ENCODE peak calls at places on chromosome 1, in seven cellular contexts. G is cardiac fibroblast, Y is endothelial cell, U is fibroblast of pulmonary artery, X is A549, H is left lung, V is fibroblast of the aortic adventitia. S is an unnamed sample.

GRCh38 chr1:213983589-213984386 is 4.0 kb upstream of the PROX1 start:
- DNase-seq in G (no peak), Y (no peak), U (no peak), X (no peak), H (no peak), V (no peak), S (no peak)

GRCh38 chr1:905071-905749 is 18.5 kb upstream of the SAMD11 start:
- DNase-seq in G (peak; percentile 22), Y (no peak), U (peak; percentile 24), X (no peak), H (peak; percentile 55), V (no peak), S (peak; percentile 72)

GRCh38 chr1:3312310-3312734 is 142.1 kb upstream of the ARHGEF16 start:
- DNase-seq in G (no peak), Y (no peak), U (no peak), X (no peak), H (no peak), V (no peak), S (no peak)

GRCh38 chr1:205450448-205450847 is 5.4 kb downstream of the BLACAT1 start:
- DNase-seq in G (no peak), Y (no peak), U (no peak), X (no peak), H (no peak), V (no peak), S (peak; percentile 47)

GRCh38 chr1:240407407-240407806 is 204.5 kb downstream of the GREM2 start:
- DNase-seq in G (no peak), Y (no peak), U (no peak), X (no peak), H (no peak), V (no peak), S (no peak)

GRCh38 chr1:183267646-183268431 is 81.8 kb downstream of the LAMC2 start:
- DNase-seq in G (peak; percentile 96), Y (no peak), U (peak; percentile 97), X (peak; percentile 13), H (no peak), V (peak; percentile 99), S (no peak)

GRCh38 chr1:194167956-194168355 is 981.5 kb upstream of the B3GALT2 start:
- DNase-seq in G (no peak), Y (no peak), U (peak; percentile 23), X (no peak), H (no peak), V (no peak), S (no peak)

GRCh38 chr1:211487672-211488208 is 4.2 kb downstream of the RD3 start:
- DNase-seq in G (no peak), Y (no peak), U (no peak), X (no peak), H (no peak), V (no peak), S (no peak)

GRCh38 chr1:187933562-187934419 is 1105.0 kb downstream of the PLA2G4A start:
- DNase-seq in G (no peak), Y (no peak), U (no peak), X (no peak), H (no peak), V (no peak), S (no peak)

GRCh38 chr1:100387209-100387608 is 34.9 kb downstream of the CDC14A start:
- DNase-seq in G (peak; percentile 57), Y (no peak), U (peak; percentile 57), X (no peak), H (no peak), V (peak; percentile 67), S (no peak)

GRCh38 chr1:221334082-221334481 is 407.8 kb downstream of the DUSP10 start:
- DNase-seq in G (no peak), Y (no peak), U (peak; percentile 63), X (no peak), H (no peak), V (peak; percentile 82), S (no peak)

GRCh38 chr1:116311756-116312691 is 61.0 kb upstream of the ATP1A1 start:
- DNase-seq in G (no peak), Y (no peak), U (no peak), X (no peak), H (peak; percentile 48), V (no peak), S (no peak)

GRCh38 chr1:161096015-161096414 is 2.1 kb upstream of the KLHDC9 start:
- DNase-seq in G (no peak), Y (no peak), U (no peak), X (no peak), H (no peak), V (no peak), S (no peak)

GRCh38 chr1:174426153-174426552 is 21.6 kb upstream of the GPR52 start:
- DNase-seq in G (no peak), Y (no peak), U (no peak), X (no peak), H (no peak), V (no peak), S (no peak)

GRCh38 chr1:15352122-15352957 is 57.3 kb upstream of the EFHD2 start:
- DNase-seq in G (peak; percentile 88), Y (no peak), U (peak; percentile 77), X (peak; percentile 96), H (no peak), V (peak; percentile 71), S (no peak)

DNA sequence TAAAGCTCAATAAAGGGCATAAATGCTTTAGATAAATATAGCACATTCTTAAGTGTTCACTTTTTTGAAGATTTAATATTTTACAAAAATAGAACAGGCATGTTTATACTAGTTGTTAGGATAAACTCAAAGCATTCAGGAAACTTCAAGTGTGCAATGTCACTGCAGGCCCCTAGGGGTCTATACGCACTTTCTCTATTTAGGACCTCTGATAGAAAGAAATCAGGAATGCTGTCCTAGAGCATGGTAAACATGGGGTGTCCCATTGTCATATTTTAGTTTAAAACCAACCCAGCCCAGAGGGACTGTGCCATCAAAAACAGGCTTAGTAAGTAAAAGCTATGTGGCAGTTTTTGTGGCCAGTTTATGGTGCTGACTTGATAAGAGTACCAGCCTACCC is 102.2 kb downstream of the BARHL2 start:
- DNase-seq in G (no peak), Y (no peak), U (no peak), X (no peak), H (no peak), V (no peak), S (no peak)
- TF ChIP-seq CTCF in G (peak; percentile 35), Y (peak; percentile 65), U (peak; percentile 11), X (no peak), H (no peak), V (peak; percentile 36), S (no peak)

DNA sequence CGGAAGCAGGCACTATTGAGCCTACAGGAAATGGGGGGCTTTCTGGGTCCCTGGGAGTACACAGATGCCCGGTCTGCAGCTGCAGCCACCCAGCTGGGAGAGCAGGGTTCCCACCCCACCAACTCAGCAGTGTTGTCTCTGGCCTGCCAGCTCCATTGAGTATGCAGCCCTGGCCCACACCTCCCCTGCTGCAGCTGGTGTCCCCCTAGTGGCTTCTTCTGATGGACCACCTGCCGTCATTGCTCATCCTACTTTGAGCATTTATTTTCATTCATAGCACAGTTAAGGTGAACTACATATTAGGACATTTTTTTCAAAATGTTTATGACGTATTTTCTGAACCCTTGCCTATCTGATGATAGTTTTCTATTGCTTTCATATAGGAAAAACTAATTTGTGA is 189.8 kb upstream of the LYPLAL1 start:
- DNase-seq in G (no peak), Y (peak; percentile 39), U (no peak), X (peak; percentile 14), H (no peak), V (no peak), S (no peak)
- TF ChIP-seq CTCF in G (peak; percentile 7), Y (peak; percentile 46), U (peak; percentile 24), X (peak; percentile 8), H (no peak), V (no peak), S (no peak)

GRCh38 chr1:206761369-206761768 is 9.2 kb upstream of the IL19 start:
- DNase-seq in G (no peak), Y (no peak), U (peak; percentile 37), X (no peak), H (no peak), V (peak; percentile 17), S (no peak)
- TF ChIP-seq CTCF in G (peak; percentile 18), Y (no peak), U (peak; percentile 47), X (no peak), H (no peak), V (peak; percentile 54), S (no peak)

GRCh38 chr1:164961714-164962113 is 394.8 kb downstream of the LMX1A start:
- DNase-seq in G (no peak), Y (no peak), U (no peak), X (no peak), H (no peak), V (no peak), S (no peak)
- TF ChIP-seq CTCF in G (no peak), Y (no peak), U (no peak), X (no peak), H (no peak), V (no peak), S (no peak)

GRCh38 chr1:152646656-152647055 is 16.5 kb upstream of the LCE2D start:
- DNase-seq in G (no peak), Y (no peak), U (no peak), X (no peak), H (no peak), V (no peak), S (no peak)
- TF ChIP-seq CTCF in G (no peak), Y (no peak), U (no peak), X (no peak), H (no peak), V (no peak), S (no peak)

GRCh38 chr1:18922319-18922726 is 20.0 kb upstream of the ALDH4A1 start:
- DNase-seq in G (peak; percentile 90), Y (peak; percentile 33), U (peak; percentile 95), X (peak; percentile 57), H (peak; percentile 82), V (peak; percentile 88), S (peak; percentile 90)
- TF ChIP-seq CTCF in G (peak; percentile 13), Y (no peak), U (peak; percentile 30), X (no peak), H (no peak), V (peak; percentile 49), S (peak; percentile 36)

GRCh38 chr1:90359994-90360393 is 357.1 kb downstream of the BARHL2 start:
- DNase-seq in G (no peak), Y (no peak), U (no peak), X (no peak), H (no peak), V (no peak), S (no peak)

GRCh38 chr1:90358448-90358847 is 358.7 kb downstream of the BARHL2 start:
- DNase-seq in G (no peak), Y (no peak), U (no peak), X (no peak), H (no peak), V (no peak), S (no peak)

GRCh38 chr1:90362163-90362562 is 354.9 kb downstream of the BARHL2 start:
- DNase-seq in G (no peak), Y (no peak), U (no peak), X (no peak), H (no peak), V (no peak), S (no peak)

GRCh38 chr1:90357980-90358379 is 359.1 kb downstream of the BARHL2 start:
- DNase-seq in G (peak; percentile 18), Y (no peak), U (no peak), X (no peak), H (no peak), V (no peak), S (no peak)

DNA sequence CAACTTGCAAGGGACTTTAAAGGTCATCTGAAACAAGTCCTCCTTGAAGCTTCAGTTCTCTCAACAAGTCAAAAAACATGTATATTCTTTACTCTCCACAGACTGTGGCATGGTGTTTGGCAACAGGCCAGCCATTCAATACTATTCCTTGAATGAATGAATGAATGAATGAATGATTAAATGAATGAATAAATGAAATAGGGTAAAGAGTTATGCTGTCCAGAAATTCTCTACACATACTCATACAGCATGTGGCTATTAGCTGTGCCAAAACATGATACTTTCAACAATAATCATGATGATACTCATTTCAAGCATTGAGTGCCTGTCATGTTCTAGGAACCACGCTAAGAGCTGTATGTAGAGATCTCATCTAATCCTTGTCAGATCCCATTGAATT is 356.1 kb downstream of the BARHL2 start:
- DNase-seq in G (no peak), Y (no peak), U (no peak), X (no peak), H (no peak), V (no peak), S (no peak)
- TF ChIP-seq CTCF in G (no peak), Y (no peak), U (no peak), X (no peak), H (no peak), V (no peak), S (no peak)

S was measured in testis.